ENCODE peak calls at places on chromosome 22, in nine cellular contexts. I, R, S, X, Y, V, L, U and N are unnamed samples.

GRCh38 chr22:38799265-38800002 is 5.5 kb upstream of the DNAL4 start:
- DNase-seq in V (no peak), U (peak; percentile 18), I (peak; percentile 49), X (peak; percentile 86), R (no peak), Y (no peak), L (peak; percentile 21), S (no peak), N (peak; percentile 8)

GRCh38 chr22:32106930-32107329 is 52.2 kb downstream of the C22orf42 start:
- DNase-seq in I (no peak), V (peak; percentile 37), X (peak; percentile 27), S (peak; percentile 36), U (peak; percentile 61), L (no peak), R (peak; percentile 75), Y (no peak), N (peak; percentile 33)

GRCh38 chr22:30038219-30038618 is 42.0 kb upstream of the HORMAD2 start:
- DNase-seq in L (no peak), S (peak; percentile 15), X (peak; percentile 79), R (no peak), U (peak; percentile 86), I (peak; percentile 43), V (no peak), Y (no peak), N (peak; percentile 83)

GRCh38 chr22:17501679-17502285 is 61.5 kb upstream of the SLC25A18 start:
- DNase-seq in X (peak; percentile 72), S (peak; percentile 73), U (peak; percentile 74), L (peak; percentile 4), R (peak; percentile 69), V (no peak), I (no peak), Y (peak; percentile 33), N (peak; percentile 65)

GRCh38 chr22:32127904-32128303 is 31.2 kb downstream of the C22orf42 start:
- DNase-seq in V (no peak), U (no peak), L (no peak), R (no peak), X (no peak), I (no peak), S (no peak), Y (no peak), N (no peak)

GRCh38 chr22:30234786-30235470 is 11.6 kb downstream of the LIF start:
- DNase-seq in L (peak; percentile 63), I (no peak), X (peak; percentile 72), V (no peak), U (no peak), Y (no peak), R (no peak), S (no peak), N (no peak)

GRCh38 chr22:43477151-43477725 is 65.4 kb downstream of the MPPED1 start:
- DNase-seq in Y (no peak), X (no peak), L (no peak), R (no peak), U (no peak), S (no peak), I (no peak), V (no peak), N (no peak)

GRCh38 chr22:30283342-30283741 is 6.0 kb downstream of the CASTOR1 start:
- DNase-seq in Y (no peak), L (no peak), X (no peak), V (no peak), I (no peak), R (no peak), U (no peak), S (no peak), N (no peak)

GRCh38 chr22:20112623-20113511 is 3.0 kb upstream of the RANBP1 start:
- DNase-seq in S (no peak), U (no peak), L (no peak), I (no peak), R (no peak), X (no peak), Y (no peak), V (no peak), N (no peak)

GRCh38 chr22:46290121-46290842 is 6.4 kb upstream of the GTSE1 start:
- DNase-seq in X (no peak), L (no peak), I (peak; percentile 68), Y (no peak), S (no peak), V (no peak), U (no peak), R (no peak), N (no peak)

GRCh38 chr22:38338772-38339379 is 21.6 kb upstream of the CSNK1E start:
- DNase-seq in S (no peak), I (no peak), X (peak; percentile 39), Y (no peak), L (no peak), V (no peak), U (no peak), R (no peak), N (no peak)

GRCh38 chr22:19970479-19971275 is 29.1 kb upstream of the TXNRD2 start:
- DNase-seq in X (peak; percentile 78), U (peak; percentile 59), L (no peak), I (peak; percentile 64), S (peak; percentile 55), Y (peak; percentile 62), V (peak; percentile 78), R (peak; percentile 75), N (peak; percentile 35)

GRCh38 chr22:38238519-38239051 is 34.2 kb downstream of the TMEM184B start:
- DNase-seq in X (peak; percentile 85), U (no peak), I (no peak), R (no peak), Y (no peak), V (no peak), S (peak; percentile 39), L (peak; percentile 50), N (no peak)

GRCh38 chr22:48827228-48827810 is 1000.4 kb downstream of the BRD1 start:
- DNase-seq in S (peak; percentile 1), U (peak; percentile 4), V (no peak), L (no peak), I (no peak), Y (no peak), X (no peak), R (no peak), N (peak; percentile 7)

GRCh38 chr22:49023879-49024774 is 803.5 kb downstream of the BRD1 start:
- DNase-seq in S (no peak), R (no peak), I (no peak), X (no peak), V (no peak), U (no peak), Y (no peak), L (no peak), N (no peak)

DNA sequence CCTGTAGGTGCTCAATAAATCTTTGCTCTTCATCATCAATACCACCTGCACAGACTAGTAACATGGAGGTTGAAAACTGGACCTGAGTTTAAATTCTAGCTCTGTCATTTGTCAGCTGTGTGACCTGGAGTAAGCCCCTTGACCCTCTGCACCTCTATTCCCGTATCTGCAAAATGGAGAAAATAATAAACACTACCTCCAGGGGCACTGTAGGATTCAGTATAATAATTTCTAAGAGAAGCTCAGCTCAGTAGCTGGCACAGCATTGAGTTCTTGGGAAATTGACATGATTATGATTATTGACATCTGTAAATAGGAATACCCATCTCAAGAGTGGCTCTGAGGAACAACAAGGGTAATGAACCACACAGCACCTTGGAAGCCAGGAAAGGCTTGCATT is 78.4 kb downstream of the MN1 start:
- DNase-seq in I (no peak), Y (no peak), V (no peak), X (no peak), S (no peak), L (no peak), U (no peak), R (no peak), N (peak; percentile 36)
- TF ChIP-seq CTCF in I (no peak), Y (peak; percentile 24), V (no peak), X (no peak), S (peak; percentile 47), L (peak; percentile 6), U (peak; percentile 26), R (peak; percentile 19), N (peak; percentile 21)

GRCh38 chr22:37019309-37020191 is at the start of the genes MPST and TST:
- DNase-seq in R (peak; percentile 91), L (no peak), X (peak; percentile 86), I (peak; percentile 90), S (peak; percentile 58), U (peak; percentile 65), V (peak; percentile 62), Y (no peak), N (no peak)
- TF ChIP-seq CTCF in R (no peak), L (no peak), X (no peak), I (no peak), S (no peak), U (no peak), V (peak; percentile 30), Y (no peak), N (no peak)

GRCh38 chr22:36334838-36335603 is 52.7 kb downstream of the MYH9 start:
- DNase-seq in U (peak; percentile 72), L (no peak), X (peak; percentile 89), S (peak; percentile 41), V (no peak), I (peak; percentile 70), Y (no peak), R (no peak), N (peak; percentile 59)

GRCh38 chr22:36333632-36334031 is 54.1 kb downstream of the MYH9 start:
- DNase-seq in Y (no peak), S (peak; percentile 86), R (no peak), L (no peak), I (no peak), V (no peak), U (peak; percentile 83), X (no peak), N (peak; percentile 65)

GRCh38 chr22:36335621-36336020 is 52.1 kb downstream of the MYH9 start:
- DNase-seq in Y (no peak), S (no peak), U (no peak), I (no peak), X (no peak), L (no peak), R (no peak), V (no peak), N (no peak)

GRCh38 chr22:36332623-36333331 is 55.0 kb downstream of the MYH9 start:
- DNase-seq in V (no peak), Y (no peak), R (peak; percentile 67), S (peak; percentile 89), X (peak; percentile 67), L (no peak), I (no peak), U (peak; percentile 96), N (peak; percentile 96)

DNA sequence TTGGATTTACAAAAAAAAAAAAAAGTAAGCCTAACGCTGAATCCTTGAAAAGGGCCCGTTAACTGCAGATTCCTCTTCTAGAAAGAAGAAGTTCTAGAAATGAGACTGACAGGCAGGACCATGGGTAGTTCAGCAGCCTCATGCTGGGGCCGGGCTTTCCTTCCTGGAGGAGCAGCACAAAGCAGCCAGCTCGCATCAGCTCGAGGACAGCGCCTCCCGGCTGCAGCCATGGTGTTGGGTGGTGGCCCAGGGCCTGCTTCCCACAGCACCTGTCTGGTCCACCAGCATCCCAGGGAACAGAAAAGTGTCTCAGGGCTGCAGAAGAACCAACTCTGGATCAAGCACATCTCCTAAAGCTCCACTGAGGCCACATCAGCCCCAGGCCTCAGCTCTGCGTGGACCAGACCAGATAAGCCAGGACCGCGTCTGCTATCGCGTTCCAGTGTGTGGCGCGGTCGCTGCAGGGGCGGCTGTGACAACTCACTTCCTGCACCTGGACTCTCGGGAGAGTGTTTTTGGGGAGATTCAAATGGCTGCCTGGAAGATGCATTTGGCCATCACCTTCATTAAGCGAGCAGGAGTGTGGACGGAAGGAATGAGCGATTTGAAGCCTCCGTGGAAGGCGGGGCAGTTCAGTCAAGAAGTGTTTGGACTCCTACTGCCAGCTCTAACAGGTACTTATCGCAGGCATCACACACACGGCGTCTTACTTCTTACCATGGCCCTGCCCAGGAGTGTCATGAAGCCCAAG is 53.5 kb downstream of the MYH9 start:
- DNase-seq in L (no peak), Y (no peak), R (no peak), X (no peak), U (peak; percentile 69), S (no peak), V (no peak), I (no peak), N (no peak)
- TF ChIP-seq CTCF in L (no peak), Y (no peak), R (peak; percentile 2), X (no peak), U (peak; percentile 49), S (peak; percentile 31), V (no peak), I (peak; percentile 15), N (peak; percentile 56)

GRCh38 chr22:25131198-25131887 is 68.3 kb upstream of the CRYBB3 start:
- DNase-seq in V (no peak), R (no peak), Y (no peak), X (no peak), U (no peak), S (no peak), I (no peak), L (no peak), N (no peak)
- TF ChIP-seq CTCF in V (no peak), R (no peak), Y (no peak), X (no peak), U (peak; percentile 18), S (peak; percentile 27), I (no peak), L (no peak), N (peak; percentile 23)